ENCODE peak calls at places on chromosomes 2 and 18, in eight cellular contexts. One of them, this sample, is unnamed.

GRCh38 chr2:65637061-65637460 is 204.7 kb upstream of the SPRED2 start:
- DNase-seq in mammary epithelial cell: no peak
- DNase-seq in activated effector memory CD4-positive, alpha-beta T cell treated with Interleukin-2 at 50 U/mL for 16 hours: no peak
- DNase-seq in GM03348: no peak
- DNase-seq in RCC 7860: no peak
- DNase-seq in nephron progenitor cell: no peak
- DNase-seq in CD8-positive, alpha-beta T cell: no peak
- DNase-seq in ACHN: no peak
- DNase-seq in this sample: no peak

GRCh38 chr2:137748533-137748932 is 215.7 kb upstream of the HNMT start:
- DNase-seq in CD8-positive, alpha-beta T cell: no peak
- DNase-seq in RCC 7860: no peak
- DNase-seq in ACHN: no peak
- DNase-seq in activated effector memory CD4-positive, alpha-beta T cell treated with Interleukin-2 at 50 U/mL for 16 hours: no peak
- DNase-seq in nephron progenitor cell: no peak
- DNase-seq in mammary epithelial cell: no peak
- DNase-seq in GM03348: no peak
- DNase-seq in this sample: no peak

GRCh38 chr18:21897811-21898210 is 157.2 kb downstream of the MIB1 start:
- DNase-seq in nephron progenitor cell: peak; percentile 68
- DNase-seq in ACHN: peak; percentile 53
- DNase-seq in GM03348: peak; percentile 79
- DNase-seq in mammary epithelial cell: peak; percentile 39
- DNase-seq in CD8-positive, alpha-beta T cell: no peak
- DNase-seq in RCC 7860: no peak
- DNase-seq in activated effector memory CD4-positive, alpha-beta T cell treated with Interleukin-2 at 50 U/mL for 16 hours: no peak
- DNase-seq in this sample: peak; percentile 20

GRCh38 chr2:9430316-9431293 is 7.2 kb downstream of the CPSF3 start:
- DNase-seq in ACHN: no peak
- DNase-seq in activated effector memory CD4-positive, alpha-beta T cell treated with Interleukin-2 at 50 U/mL for 16 hours: no peak
- DNase-seq in CD8-positive, alpha-beta T cell: no peak
- DNase-seq in mammary epithelial cell: peak; percentile 16
- DNase-seq in GM03348: peak; percentile 27
- DNase-seq in nephron progenitor cell: no peak
- DNase-seq in RCC 7860: no peak
- DNase-seq in this sample: no peak

GRCh38 chr18:59902180-59902992 is 2.6 kb downstream of the PMAIP1 start:
- DNase-seq in RCC 7860: peak; percentile 61
- DNase-seq in CD8-positive, alpha-beta T cell: peak; percentile 32
- DNase-seq in activated effector memory CD4-positive, alpha-beta T cell treated with Interleukin-2 at 50 U/mL for 16 hours: no peak
- DNase-seq in nephron progenitor cell: no peak
- DNase-seq in GM03348: no peak
- DNase-seq in mammary epithelial cell: peak; percentile 76
- DNase-seq in ACHN: peak; percentile 59
- DNase-seq in this sample: peak; percentile 59

GRCh38 chr18:35410561-35410960 is 33.4 kb upstream of the ZNF396 start:
- DNase-seq in CD8-positive, alpha-beta T cell: no peak
- DNase-seq in ACHN: no peak
- DNase-seq in GM03348: no peak
- DNase-seq in RCC 7860: no peak
- DNase-seq in nephron progenitor cell: no peak
- DNase-seq in activated effector memory CD4-positive, alpha-beta T cell treated with Interleukin-2 at 50 U/mL for 16 hours: no peak
- DNase-seq in mammary epithelial cell: no peak
- DNase-seq in this sample: no peak

GRCh38 chr2:188813315-188813714 is 160.9 kb upstream of the COL3A1 start:
- DNase-seq in mammary epithelial cell: peak; percentile 48
- DNase-seq in ACHN: no peak
- DNase-seq in CD8-positive, alpha-beta T cell: no peak
- DNase-seq in nephron progenitor cell: no peak
- DNase-seq in GM03348: peak; percentile 25
- DNase-seq in activated effector memory CD4-positive, alpha-beta T cell treated with Interleukin-2 at 50 U/mL for 16 hours: no peak
- DNase-seq in RCC 7860: no peak
- DNase-seq in this sample: no peak

GRCh38 chr18:47204908-47205522 is 28.9 kb upstream of the IER3IP1 start:
- DNase-seq in RCC 7860: peak; percentile 20
- DNase-seq in nephron progenitor cell: peak; percentile 58
- DNase-seq in ACHN: peak; percentile 45
- DNase-seq in mammary epithelial cell: peak; percentile 20
- DNase-seq in CD8-positive, alpha-beta T cell: peak; percentile 23
- DNase-seq in GM03348: peak; percentile 48
- DNase-seq in activated effector memory CD4-positive, alpha-beta T cell treated with Interleukin-2 at 50 U/mL for 16 hours: no peak
- DNase-seq in this sample: no peak

GRCh38 chr2:234363011-234363487 is 133.8 kb downstream of the ARL4C start:
- DNase-seq in mammary epithelial cell: no peak
- DNase-seq in CD8-positive, alpha-beta T cell: no peak
- DNase-seq in nephron progenitor cell: peak; percentile 65
- DNase-seq in activated effector memory CD4-positive, alpha-beta T cell treated with Interleukin-2 at 50 U/mL for 16 hours: no peak
- DNase-seq in GM03348: peak; percentile 47
- DNase-seq in RCC 7860: peak; percentile 68
- DNase-seq in ACHN: peak; percentile 47
- DNase-seq in this sample: peak; percentile 72

GRCh38 chr2:160940699-160941098 is 219.5 kb upstream of the TANK start:
- DNase-seq in mammary epithelial cell: peak; percentile 78
- DNase-seq in CD8-positive, alpha-beta T cell: no peak
- DNase-seq in RCC 7860: no peak
- DNase-seq in activated effector memory CD4-positive, alpha-beta T cell treated with Interleukin-2 at 50 U/mL for 16 hours: no peak
- DNase-seq in nephron progenitor cell: no peak
- DNase-seq in ACHN: no peak
- DNase-seq in GM03348: no peak
- DNase-seq in this sample: no peak

GRCh38 chr2:85524567-85524923 is 14.4 kb upstream of the MAT2A start:
- DNase-seq in CD8-positive, alpha-beta T cell: no peak
- DNase-seq in ACHN: no peak
- DNase-seq in GM03348: no peak
- DNase-seq in activated effector memory CD4-positive, alpha-beta T cell treated with Interleukin-2 at 50 U/mL for 16 hours: no peak
- DNase-seq in mammary epithelial cell: no peak
- DNase-seq in nephron progenitor cell: no peak
- DNase-seq in RCC 7860: no peak
- DNase-seq in this sample: no peak

GRCh38 chr18:13452448-13452811 is 233.9 kb downstream of the LDLRAD4 start:
- DNase-seq in nephron progenitor cell: no peak
- DNase-seq in GM03348: peak; percentile 86
- DNase-seq in ACHN: peak; percentile 20
- DNase-seq in CD8-positive, alpha-beta T cell: no peak
- DNase-seq in mammary epithelial cell: no peak
- DNase-seq in activated effector memory CD4-positive, alpha-beta T cell treated with Interleukin-2 at 50 U/mL for 16 hours: no peak
- DNase-seq in RCC 7860: peak; percentile 43
- DNase-seq in this sample: peak; percentile 50

GRCh38 chr2:97726311-97727064 is 13.1 kb downstream of the ZAP70 start:
- DNase-seq in CD8-positive, alpha-beta T cell: no peak
- DNase-seq in ACHN: no peak
- DNase-seq in mammary epithelial cell: no peak
- DNase-seq in nephron progenitor cell: no peak
- DNase-seq in GM03348: no peak
- DNase-seq in RCC 7860: no peak
- DNase-seq in activated effector memory CD4-positive, alpha-beta T cell treated with Interleukin-2 at 50 U/mL for 16 hours: no peak
- DNase-seq in this sample: no peak

GRCh38 chr2:86020984-86021383 is 84.7 kb downstream of the POLR1A start:
- DNase-seq in nephron progenitor cell: no peak
- DNase-seq in CD8-positive, alpha-beta T cell: no peak
- DNase-seq in activated effector memory CD4-positive, alpha-beta T cell treated with Interleukin-2 at 50 U/mL for 16 hours: no peak
- DNase-seq in ACHN: no peak
- DNase-seq in GM03348: peak; percentile 36
- DNase-seq in mammary epithelial cell: no peak
- DNase-seq in RCC 7860: no peak
- DNase-seq in this sample: no peak

GRCh38 chr18:49055787-49056186 is 105.0 kb upstream of the SMAD7 start:
- DNase-seq in ACHN: peak; percentile 85
- DNase-seq in RCC 7860: peak; percentile 58
- DNase-seq in activated effector memory CD4-positive, alpha-beta T cell treated with Interleukin-2 at 50 U/mL for 16 hours: no peak
- DNase-seq in mammary epithelial cell: peak; percentile 17
- DNase-seq in nephron progenitor cell: no peak
- DNase-seq in GM03348: peak; percentile 70
- DNase-seq in CD8-positive, alpha-beta T cell: no peak
- DNase-seq in this sample: peak; percentile 1

GRCh38 chr2:211867845-211868361 is 670.7 kb downstream of the ERBB4 start:
- DNase-seq in mammary epithelial cell: peak; percentile 27
- DNase-seq in activated effector memory CD4-positive, alpha-beta T cell treated with Interleukin-2 at 50 U/mL for 16 hours: no peak
- DNase-seq in GM03348: no peak
- DNase-seq in nephron progenitor cell: no peak
- DNase-seq in CD8-positive, alpha-beta T cell: no peak
- DNase-seq in ACHN: peak; percentile 3
- DNase-seq in RCC 7860: no peak
- DNase-seq in this sample: peak; percentile 6

GRCh38 chr2:74917702-74918619 is 40.5 kb upstream of the POLE4 start:
- DNase-seq in mammary epithelial cell: peak; percentile 91
- DNase-seq in ACHN: no peak
- DNase-seq in CD8-positive, alpha-beta T cell: no peak
- DNase-seq in GM03348: peak; percentile 41
- DNase-seq in nephron progenitor cell: no peak
- DNase-seq in activated effector memory CD4-positive, alpha-beta T cell treated with Interleukin-2 at 50 U/mL for 16 hours: no peak
- DNase-seq in RCC 7860: peak; percentile 47
- DNase-seq in this sample: peak; percentile 88

GRCh38 chr2:220985561-220985960 is 586.5 kb downstream of the EPHA4 start:
- DNase-seq in GM03348: no peak
- DNase-seq in RCC 7860: no peak
- DNase-seq in ACHN: no peak
- DNase-seq in mammary epithelial cell: peak; percentile 56
- DNase-seq in activated effector memory CD4-positive, alpha-beta T cell treated with Interleukin-2 at 50 U/mL for 16 hours: no peak
- DNase-seq in nephron progenitor cell: no peak
- DNase-seq in CD8-positive, alpha-beta T cell: no peak
- DNase-seq in this sample: no peak